ENCODE peak calls at places on chromosomes 3 and 15, in six cellular contexts. One of them, this sample, is unnamed.

GRCh38 chr15:41570764-41571163 is 11.8 kb downstream of the TYRO3 start:
- DNase-seq in stimulated activated CD8-positive, alpha-beta memory T cell treated with anti-CD3 and anti-CD28 coated beads, Interleukin-12 subunit alpha, Interleukin-12 subunit beta, amount 100 ng/mL, for 4 hours: no peak
- DNase-seq in amniotic stem cell: no peak
- DNase-seq in activated T-cell treated with anti-CD3 and anti-CD28 coated beads for 1 hour: no peak
- DNase-seq in tibial artery: no peak
- DNase-seq in ovary: no peak
- DNase-seq in this sample: no peak

GRCh38 chr3:13072239-13073041 is 789 bp downstream of the IQSEC1 start:
- DNase-seq in stimulated activated CD8-positive, alpha-beta memory T cell treated with anti-CD3 and anti-CD28 coated beads, Interleukin-12 subunit alpha, Interleukin-12 subunit beta, amount 100 ng/mL, for 4 hours: no peak
- DNase-seq in amniotic stem cell: no peak
- DNase-seq in activated T-cell treated with anti-CD3 and anti-CD28 coated beads for 1 hour: no peak
- DNase-seq in tibial artery: peak; percentile 92
- DNase-seq in ovary: no peak
- DNase-seq in this sample: no peak

GRCh38 chr3:52245322-52246263 is at the start of gene PPM1M:
- DNase-seq in stimulated activated CD8-positive, alpha-beta memory T cell treated with anti-CD3 and anti-CD28 coated beads, Interleukin-12 subunit alpha, Interleukin-12 subunit beta, amount 100 ng/mL, for 4 hours: peak; percentile 48
- DNase-seq in amniotic stem cell: no peak
- DNase-seq in activated T-cell treated with anti-CD3 and anti-CD28 coated beads for 1 hour: peak; percentile 44
- DNase-seq in tibial artery: peak; percentile 78
- DNase-seq in ovary: peak; percentile 67
- DNase-seq in this sample: peak; percentile 35

GRCh38 chr3:130661116-130661515 is 85.5 kb downstream of the PIK3R4 start:
- DNase-seq in stimulated activated CD8-positive, alpha-beta memory T cell treated with anti-CD3 and anti-CD28 coated beads, Interleukin-12 subunit alpha, Interleukin-12 subunit beta, amount 100 ng/mL, for 4 hours: no peak
- DNase-seq in amniotic stem cell: no peak
- DNase-seq in activated T-cell treated with anti-CD3 and anti-CD28 coated beads for 1 hour: no peak
- DNase-seq in tibial artery: no peak
- DNase-seq in ovary: no peak
- DNase-seq in this sample: no peak

GRCh38 chr3:47423548-47424145 is 42.8 kb downstream of the PTPN23 start:
- DNase-seq in stimulated activated CD8-positive, alpha-beta memory T cell treated with anti-CD3 and anti-CD28 coated beads, Interleukin-12 subunit alpha, Interleukin-12 subunit beta, amount 100 ng/mL, for 4 hours: no peak
- DNase-seq in amniotic stem cell: no peak
- DNase-seq in activated T-cell treated with anti-CD3 and anti-CD28 coated beads for 1 hour: no peak
- DNase-seq in tibial artery: no peak
- DNase-seq in ovary: no peak
- DNase-seq in this sample: no peak

GRCh38 chr3:180177255-180177654 is 140.5 kb upstream of the PEX5L start:
- DNase-seq in stimulated activated CD8-positive, alpha-beta memory T cell treated with anti-CD3 and anti-CD28 coated beads, Interleukin-12 subunit alpha, Interleukin-12 subunit beta, amount 100 ng/mL, for 4 hours: no peak
- DNase-seq in amniotic stem cell: no peak
- DNase-seq in activated T-cell treated with anti-CD3 and anti-CD28 coated beads for 1 hour: no peak
- DNase-seq in tibial artery: no peak
- DNase-seq in ovary: no peak
- DNase-seq in this sample: no peak

GRCh38 chr15:94164202-94164807 is 67.1 kb upstream of the MCTP2 start:
- DNase-seq in stimulated activated CD8-positive, alpha-beta memory T cell treated with anti-CD3 and anti-CD28 coated beads, Interleukin-12 subunit alpha, Interleukin-12 subunit beta, amount 100 ng/mL, for 4 hours: peak; percentile 8
- DNase-seq in amniotic stem cell: no peak
- DNase-seq in activated T-cell treated with anti-CD3 and anti-CD28 coated beads for 1 hour: peak; percentile 41
- DNase-seq in tibial artery: no peak
- DNase-seq in ovary: no peak
- DNase-seq in this sample: no peak

GRCh38 chr3:12904951-12905315 is 63.6 kb upstream of the RPL32 start:
- DNase-seq in stimulated activated CD8-positive, alpha-beta memory T cell treated with anti-CD3 and anti-CD28 coated beads, Interleukin-12 subunit alpha, Interleukin-12 subunit beta, amount 100 ng/mL, for 4 hours: no peak
- DNase-seq in amniotic stem cell: no peak
- DNase-seq in activated T-cell treated with anti-CD3 and anti-CD28 coated beads for 1 hour: no peak
- DNase-seq in tibial artery: no peak
- DNase-seq in ovary: no peak
- DNase-seq in this sample: no peak

GRCh38 chr3:195549931-195550519 is 6.9 kb upstream of the PPP1R2 start:
- DNase-seq in stimulated activated CD8-positive, alpha-beta memory T cell treated with anti-CD3 and anti-CD28 coated beads, Interleukin-12 subunit alpha, Interleukin-12 subunit beta, amount 100 ng/mL, for 4 hours: peak; percentile 64
- DNase-seq in amniotic stem cell: no peak
- DNase-seq in activated T-cell treated with anti-CD3 and anti-CD28 coated beads for 1 hour: peak; percentile 62
- DNase-seq in tibial artery: no peak
- DNase-seq in ovary: no peak
- DNase-seq in this sample: no peak

GRCh38 chr3:54871867-54872266 is 56.0 kb downstream of the LRTM1 start:
- DNase-seq in stimulated activated CD8-positive, alpha-beta memory T cell treated with anti-CD3 and anti-CD28 coated beads, Interleukin-12 subunit alpha, Interleukin-12 subunit beta, amount 100 ng/mL, for 4 hours: no peak
- DNase-seq in amniotic stem cell: no peak
- DNase-seq in activated T-cell treated with anti-CD3 and anti-CD28 coated beads for 1 hour: no peak
- DNase-seq in tibial artery: no peak
- DNase-seq in ovary: no peak
- DNase-seq in this sample: no peak

GRCh38 chr15:31024330-31024729 is 32.9 kb upstream of the MTMR10 start:
- DNase-seq in stimulated activated CD8-positive, alpha-beta memory T cell treated with anti-CD3 and anti-CD28 coated beads, Interleukin-12 subunit alpha, Interleukin-12 subunit beta, amount 100 ng/mL, for 4 hours: no peak
- DNase-seq in amniotic stem cell: peak; percentile 58
- DNase-seq in activated T-cell treated with anti-CD3 and anti-CD28 coated beads for 1 hour: no peak
- DNase-seq in tibial artery: no peak
- DNase-seq in ovary: no peak
- DNase-seq in this sample: peak; percentile 75

GRCh38 chr3:46901591-46902187 is 24.2 kb downstream of the PTH1R start:
- DNase-seq in stimulated activated CD8-positive, alpha-beta memory T cell treated with anti-CD3 and anti-CD28 coated beads, Interleukin-12 subunit alpha, Interleukin-12 subunit beta, amount 100 ng/mL, for 4 hours: no peak
- DNase-seq in amniotic stem cell: no peak
- DNase-seq in activated T-cell treated with anti-CD3 and anti-CD28 coated beads for 1 hour: no peak
- DNase-seq in tibial artery: peak; percentile 63
- DNase-seq in ovary: no peak
- DNase-seq in this sample: no peak

GRCh38 chr15:101063212-101063611 is 144.1 kb downstream of the LRRK1 start:
- DNase-seq in stimulated activated CD8-positive, alpha-beta memory T cell treated with anti-CD3 and anti-CD28 coated beads, Interleukin-12 subunit alpha, Interleukin-12 subunit beta, amount 100 ng/mL, for 4 hours: no peak
- DNase-seq in amniotic stem cell: no peak
- DNase-seq in activated T-cell treated with anti-CD3 and anti-CD28 coated beads for 1 hour: no peak
- DNase-seq in tibial artery: peak; percentile 51
- DNase-seq in ovary: no peak
- DNase-seq in this sample: no peak

GRCh38 chr15:101641134-101641764 is 10.9 kb downstream of the TM2D3 start:
- DNase-seq in stimulated activated CD8-positive, alpha-beta memory T cell treated with anti-CD3 and anti-CD28 coated beads, Interleukin-12 subunit alpha, Interleukin-12 subunit beta, amount 100 ng/mL, for 4 hours: peak; percentile 39
- DNase-seq in amniotic stem cell: peak; percentile 13
- DNase-seq in activated T-cell treated with anti-CD3 and anti-CD28 coated beads for 1 hour: peak; percentile 67
- DNase-seq in tibial artery: peak; percentile 72
- DNase-seq in ovary: peak; percentile 77
- DNase-seq in this sample: peak; percentile 68

GRCh38 chr3:134857356-134857755 is 62.3 kb downstream of the EPHB1 start:
- DNase-seq in stimulated activated CD8-positive, alpha-beta memory T cell treated with anti-CD3 and anti-CD28 coated beads, Interleukin-12 subunit alpha, Interleukin-12 subunit beta, amount 100 ng/mL, for 4 hours: no peak
- DNase-seq in amniotic stem cell: no peak
- DNase-seq in activated T-cell treated with anti-CD3 and anti-CD28 coated beads for 1 hour: no peak
- DNase-seq in tibial artery: no peak
- DNase-seq in ovary: no peak
- DNase-seq in this sample: no peak

GRCh38 chr3:124663690-124664089 is 66.6 kb upstream of the UMPS start:
- DNase-seq in stimulated activated CD8-positive, alpha-beta memory T cell treated with anti-CD3 and anti-CD28 coated beads, Interleukin-12 subunit alpha, Interleukin-12 subunit beta, amount 100 ng/mL, for 4 hours: no peak
- DNase-seq in amniotic stem cell: no peak
- DNase-seq in activated T-cell treated with anti-CD3 and anti-CD28 coated beads for 1 hour: no peak
- DNase-seq in tibial artery: no peak
- DNase-seq in ovary: no peak
- DNase-seq in this sample: peak; percentile 31

GRCh38 chr15:69537085-69537484 is 84.5 kb downstream of the RPLP1 start:
- DNase-seq in stimulated activated CD8-positive, alpha-beta memory T cell treated with anti-CD3 and anti-CD28 coated beads, Interleukin-12 subunit alpha, Interleukin-12 subunit beta, amount 100 ng/mL, for 4 hours: no peak
- DNase-seq in amniotic stem cell: no peak
- DNase-seq in activated T-cell treated with anti-CD3 and anti-CD28 coated beads for 1 hour: no peak
- DNase-seq in tibial artery: no peak
- DNase-seq in ovary: no peak
- DNase-seq in this sample: no peak

GRCh38 chr3:123447749-123448502 is 964 bp downstream of the ADCY5 start:
- DNase-seq in stimulated activated CD8-positive, alpha-beta memory T cell treated with anti-CD3 and anti-CD28 coated beads, Interleukin-12 subunit alpha, Interleukin-12 subunit beta, amount 100 ng/mL, for 4 hours: peak; percentile 5
- DNase-seq in amniotic stem cell: no peak
- DNase-seq in activated T-cell treated with anti-CD3 and anti-CD28 coated beads for 1 hour: peak; percentile 13
- DNase-seq in tibial artery: no peak
- DNase-seq in ovary: peak; percentile 56
- DNase-seq in this sample: no peak

GRCh38 chr15:82943176-82943575 is 9.3 kb downstream of the HOMER2 start:
- DNase-seq in stimulated activated CD8-positive, alpha-beta memory T cell treated with anti-CD3 and anti-CD28 coated beads, Interleukin-12 subunit alpha, Interleukin-12 subunit beta, amount 100 ng/mL, for 4 hours: no peak
- DNase-seq in amniotic stem cell: no peak
- DNase-seq in activated T-cell treated with anti-CD3 and anti-CD28 coated beads for 1 hour: no peak
- DNase-seq in tibial artery: no peak
- DNase-seq in ovary: no peak
- DNase-seq in this sample: peak; percentile 48

GRCh38 chr15:86333819-86334218 is 254.1 kb downstream of the AGBL1 start:
- DNase-seq in stimulated activated CD8-positive, alpha-beta memory T cell treated with anti-CD3 and anti-CD28 coated beads, Interleukin-12 subunit alpha, Interleukin-12 subunit beta, amount 100 ng/mL, for 4 hours: no peak
- DNase-seq in amniotic stem cell: no peak
- DNase-seq in activated T-cell treated with anti-CD3 and anti-CD28 coated beads for 1 hour: no peak
- DNase-seq in tibial artery: no peak
- DNase-seq in ovary: no peak
- DNase-seq in this sample: no peak

GRCh38 chr3:137194301-137194700 is 236.5 kb downstream of the IL20RB start:
- DNase-seq in stimulated activated CD8-positive, alpha-beta memory T cell treated with anti-CD3 and anti-CD28 coated beads, Interleukin-12 subunit alpha, Interleukin-12 subunit beta, amount 100 ng/mL, for 4 hours: no peak
- DNase-seq in amniotic stem cell: no peak
- DNase-seq in activated T-cell treated with anti-CD3 and anti-CD28 coated beads for 1 hour: no peak
- DNase-seq in tibial artery: no peak
- DNase-seq in ovary: no peak
- DNase-seq in this sample: no peak

GRCh38 chr15:81809543-81809942 is 236.3 kb downstream of the MEX3B start:
- DNase-seq in stimulated activated CD8-positive, alpha-beta memory T cell treated with anti-CD3 and anti-CD28 coated beads, Interleukin-12 subunit alpha, Interleukin-12 subunit beta, amount 100 ng/mL, for 4 hours: no peak
- DNase-seq in amniotic stem cell: no peak
- DNase-seq in activated T-cell treated with anti-CD3 and anti-CD28 coated beads for 1 hour: no peak
- DNase-seq in tibial artery: no peak
- DNase-seq in ovary: no peak
- DNase-seq in this sample: peak; percentile 32

GRCh38 chr3:85254738-85255137 is 295.9 kb downstream of the CADM2 start:
- DNase-seq in stimulated activated CD8-positive, alpha-beta memory T cell treated with anti-CD3 and anti-CD28 coated beads, Interleukin-12 subunit alpha, Interleukin-12 subunit beta, amount 100 ng/mL, for 4 hours: no peak
- DNase-seq in amniotic stem cell: no peak
- DNase-seq in activated T-cell treated with anti-CD3 and anti-CD28 coated beads for 1 hour: no peak
- DNase-seq in tibial artery: no peak
- DNase-seq in ovary: no peak
- DNase-seq in this sample: no peak

GRCh38 chr15:90161946-90162345 is 39.2 kb upstream of the SEMA4B start:
- DNase-seq in stimulated activated CD8-positive, alpha-beta memory T cell treated with anti-CD3 and anti-CD28 coated beads, Interleukin-12 subunit alpha, Interleukin-12 subunit beta, amount 100 ng/mL, for 4 hours: no peak
- DNase-seq in amniotic stem cell: no peak
- DNase-seq in activated T-cell treated with anti-CD3 and anti-CD28 coated beads for 1 hour: no peak
- DNase-seq in tibial artery: no peak
- DNase-seq in ovary: no peak
- DNase-seq in this sample: peak; percentile 35

GRCh38 chr3:66115858-66116654 is 77.3 kb upstream of the MAGI1 start:
- DNase-seq in stimulated activated CD8-positive, alpha-beta memory T cell treated with anti-CD3 and anti-CD28 coated beads, Interleukin-12 subunit alpha, Interleukin-12 subunit beta, amount 100 ng/mL, for 4 hours: no peak
- DNase-seq in amniotic stem cell: peak; percentile 59
- DNase-seq in activated T-cell treated with anti-CD3 and anti-CD28 coated beads for 1 hour: no peak
- DNase-seq in tibial artery: peak; percentile 71
- DNase-seq in ovary: no peak
- DNase-seq in this sample: peak; percentile 47

GRCh38 chr3:129032716-129033115 is 27.9 kb upstream of the GP9 start:
- DNase-seq in stimulated activated CD8-positive, alpha-beta memory T cell treated with anti-CD3 and anti-CD28 coated beads, Interleukin-12 subunit alpha, Interleukin-12 subunit beta, amount 100 ng/mL, for 4 hours: no peak
- DNase-seq in amniotic stem cell: no peak
- DNase-seq in activated T-cell treated with anti-CD3 and anti-CD28 coated beads for 1 hour: no peak
- DNase-seq in tibial artery: no peak
- DNase-seq in ovary: peak; percentile 7
- DNase-seq in this sample: no peak

GRCh38 chr3:62805578-62805977 is 69.6 kb downstream of the CADPS start:
- DNase-seq in stimulated activated CD8-positive, alpha-beta memory T cell treated with anti-CD3 and anti-CD28 coated beads, Interleukin-12 subunit alpha, Interleukin-12 subunit beta, amount 100 ng/mL, for 4 hours: no peak
- DNase-seq in amniotic stem cell: no peak
- DNase-seq in activated T-cell treated with anti-CD3 and anti-CD28 coated beads for 1 hour: no peak
- DNase-seq in tibial artery: no peak
- DNase-seq in ovary: no peak
- DNase-seq in this sample: no peak

GRCh38 chr3:114958930-114959329 is 188.2 kb downstream of the ZBTB20 start:
- DNase-seq in stimulated activated CD8-positive, alpha-beta memory T cell treated with anti-CD3 and anti-CD28 coated beads, Interleukin-12 subunit alpha, Interleukin-12 subunit beta, amount 100 ng/mL, for 4 hours: no peak
- DNase-seq in amniotic stem cell: no peak
- DNase-seq in activated T-cell treated with anti-CD3 and anti-CD28 coated beads for 1 hour: no peak
- DNase-seq in tibial artery: no peak
- DNase-seq in ovary: no peak
- DNase-seq in this sample: no peak

GRCh38 chr3:87052499-87053260 is 61.7 kb upstream of the VGLL3 start:
- DNase-seq in stimulated activated CD8-positive, alpha-beta memory T cell treated with anti-CD3 and anti-CD28 coated beads, Interleukin-12 subunit alpha, Interleukin-12 subunit beta, amount 100 ng/mL, for 4 hours: no peak
- DNase-seq in amniotic stem cell: no peak
- DNase-seq in activated T-cell treated with anti-CD3 and anti-CD28 coated beads for 1 hour: no peak
- DNase-seq in tibial artery: peak; percentile 50
- DNase-seq in ovary: peak; percentile 11
- DNase-seq in this sample: no peak

GRCh38 chr3:16916840-16917239 is 32.1 kb downstream of the PLCL2 start:
- DNase-seq in stimulated activated CD8-positive, alpha-beta memory T cell treated with anti-CD3 and anti-CD28 coated beads, Interleukin-12 subunit alpha, Interleukin-12 subunit beta, amount 100 ng/mL, for 4 hours: no peak
- DNase-seq in amniotic stem cell: no peak
- DNase-seq in activated T-cell treated with anti-CD3 and anti-CD28 coated beads for 1 hour: no peak
- DNase-seq in tibial artery: no peak
- DNase-seq in ovary: no peak
- DNase-seq in this sample: no peak

GRCh38 chr3:41259449-41260062 is 60.3 kb downstream of the CTNNB1 start:
- DNase-seq in stimulated activated CD8-positive, alpha-beta memory T cell treated with anti-CD3 and anti-CD28 coated beads, Interleukin-12 subunit alpha, Interleukin-12 subunit beta, amount 100 ng/mL, for 4 hours: no peak
- DNase-seq in amniotic stem cell: no peak
- DNase-seq in activated T-cell treated with anti-CD3 and anti-CD28 coated beads for 1 hour: no peak
- DNase-seq in tibial artery: no peak
- DNase-seq in ovary: no peak
- DNase-seq in this sample: no peak

GRCh38 chr3:66428733-66429132 is 72.1 kb downstream of the LRIG1 start:
- DNase-seq in stimulated activated CD8-positive, alpha-beta memory T cell treated with anti-CD3 and anti-CD28 coated beads, Interleukin-12 subunit alpha, Interleukin-12 subunit beta, amount 100 ng/mL, for 4 hours: no peak
- DNase-seq in amniotic stem cell: peak; percentile 87
- DNase-seq in activated T-cell treated with anti-CD3 and anti-CD28 coated beads for 1 hour: no peak
- DNase-seq in tibial artery: peak; percentile 88
- DNase-seq in ovary: peak; percentile 76
- DNase-seq in this sample: peak; percentile 85

GRCh38 chr15:20348900-20349773 is 192.5 kb downstream of the GOLGA6L6 start:
- DNase-seq in stimulated activated CD8-positive, alpha-beta memory T cell treated with anti-CD3 and anti-CD28 coated beads, Interleukin-12 subunit alpha, Interleukin-12 subunit beta, amount 100 ng/mL, for 4 hours: no peak
- DNase-seq in amniotic stem cell: no peak
- DNase-seq in activated T-cell treated with anti-CD3 and anti-CD28 coated beads for 1 hour: no peak
- DNase-seq in tibial artery: peak; percentile 69
- DNase-seq in ovary: no peak
- DNase-seq in this sample: no peak

GRCh38 chr3:98650966-98651765 is 57.8 kb upstream of the CPOX start:
- DNase-seq in stimulated activated CD8-positive, alpha-beta memory T cell treated with anti-CD3 and anti-CD28 coated beads, Interleukin-12 subunit alpha, Interleukin-12 subunit beta, amount 100 ng/mL, for 4 hours: no peak
- DNase-seq in amniotic stem cell: no peak
- DNase-seq in activated T-cell treated with anti-CD3 and anti-CD28 coated beads for 1 hour: no peak
- DNase-seq in tibial artery: no peak
- DNase-seq in ovary: no peak
- DNase-seq in this sample: no peak

GRCh38 chr3:151003024-151003771 is 30.7 kb upstream of the CLRN1 start:
- DNase-seq in stimulated activated CD8-positive, alpha-beta memory T cell treated with anti-CD3 and anti-CD28 coated beads, Interleukin-12 subunit alpha, Interleukin-12 subunit beta, amount 100 ng/mL, for 4 hours: no peak
- DNase-seq in amniotic stem cell: no peak
- DNase-seq in activated T-cell treated with anti-CD3 and anti-CD28 coated beads for 1 hour: no peak
- DNase-seq in tibial artery: no peak
- DNase-seq in ovary: no peak
- DNase-seq in this sample: no peak

This sample was measured in A549.